ENCODE peak calls at places on chromosomes 1 and 21, in nine cellular contexts. B is small intestine; E is pancreas; V is heart left ventricle; K is SK-N-SH; W is cardiac muscle cell; Y is testis; S is heart right ventricle; L is CD8-positive, alpha-beta T cell. T is an unnamed sample. For H3K9me3, H3K36me3 and H3K4me1, the result is how much of the 10 kb centered on the place peaks cover.

GRCh38 chr1:9615316-9616063 is 26.8 kb downstream of the TMEM201 start:
- DNase-seq in B (peak), E (no peak), V (no peak), K (peak), W (peak), Y (peak), S (no peak), L (peak), T (no peak)

GRCh38 chr21:32132911-32133310 is 145.9 kb downstream of the MIS18A start:
- DNase-seq in B (no peak), E (no peak), V (no peak), K (no peak), W (no peak), Y (no peak), S (no peak), L (no peak), T (no peak)

GRCh38 chr1:211490821-211491415 is 1.0 kb downstream of the RD3 start:
- DNase-seq in B (no peak), E (no peak), V (no peak), K (no peak), W (no peak), Y (no peak), S (no peak), L (no peak), T (no peak)

GRCh38 chr1:182998482-182998881 is 24.7 kb upstream of the LAMC1 start:
- DNase-seq in B (no peak), E (no peak), V (no peak), K (no peak), W (no peak), Y (no peak), S (no peak), L (no peak), T (no peak)

GRCh38 chr1:218403300-218403699 is 58.2 kb downstream of the TGFB2 start:
- DNase-seq in B (no peak), E (no peak), V (no peak), K (no peak), W (no peak), Y (no peak), S (no peak), L (no peak), T (no peak)

GRCh38 chr21:35408401-35408800 is 359.3 kb upstream of the RUNX1 start:
- DNase-seq in B (peak), E (no peak), V (no peak), K (no peak), W (no peak), Y (no peak), S (no peak), L (no peak), T (no peak)

GRCh38 chr1:53405737-53406136 is 53.5 kb upstream of the DMRTB1 start:
- DNase-seq in B (no peak), E (no peak), V (no peak), K (no peak), W (no peak), Y (no peak), S (no peak), L (no peak), T (no peak)

GRCh38 chr1:30740952-30741894 is 16.4 kb downstream of the LAPTM5 start:
- DNase-seq in B (no peak), E (no peak), V (no peak), K (no peak), W (no peak), Y (no peak), S (no peak), L (no peak), T (no peak)

GRCh38 chr21:38925923-38926322 is 120.2 kb downstream of the ETS2 start:
- DNase-seq in B (peak), E (no peak), V (peak), K (no peak), W (peak), Y (peak), S (peak), L (no peak), T (no peak)

GRCh38 chr1:6048179-6048867 is 2.6 kb downstream of the KCNAB2 start:
- DNase-seq in B (no peak), E (no peak), V (no peak), K (peak), W (no peak), Y (no peak), S (no peak), L (no peak), T (no peak)

GRCh38 chr1:218743861-218744505 is 398.8 kb downstream of the TGFB2 start:
- DNase-seq in B (no peak), E (no peak), V (no peak), K (no peak), W (no peak), Y (no peak), S (no peak), L (no peak), T (no peak)

GRCh38 chr1:117046781-117047180 is 13.3 kb upstream of the TTF2 start:
- DNase-seq in B (no peak), E (no peak), V (no peak), K (no peak), W (no peak), Y (no peak), S (no peak), L (no peak), T (no peak)

GRCh38 chr21:23812485-23812884 is 1794.8 kb downstream of the MRPL39 start:
- DNase-seq in B (no peak), E (no peak), V (no peak), K (no peak), W (no peak), Y (no peak), S (no peak), L (no peak), T (no peak)
- H3K9me3 ChIP-seq in B (under half), E (under half), V (under half), K (under half), W (under half), Y (under half), S (under half), L (under half), T (under half)

GRCh38 chr1:236253119-236253518 is 28.6 kb downstream of the ERO1B start:
- DNase-seq in B (no peak), E (no peak), V (no peak), K (no peak), W (no peak), Y (no peak), S (no peak), L (no peak), T (no peak)
- H3K36me3 ChIP-seq in B (under half), E (under half), V (under half), K (under half), W (under half), Y (under half), S (under half), L (under half), T (under half)

GRCh38 chr1:19447550-19447949 is 37.8 kb downstream of the CAPZB start:
- DNase-seq in B (no peak), E (no peak), V (no peak), K (no peak), W (no peak), Y (no peak), S (no peak), L (no peak), T (peak)
- H3K4me1 ChIP-seq in B (under half), E (under half), V (under half), K (half or more), W (under half), Y (half or more), S (half or more), L (half or more), T (half or more)

GRCh38 chr1:248625166-248625565 is 9.7 kb downstream of the OR2T11 start:
- DNase-seq in B (no peak), E (no peak), V (no peak), K (no peak), W (no peak), Y (no peak), S (no peak), L (no peak), T (no peak)

GRCh38 chr1:248618119-248618518 is 16.8 kb downstream of the OR2T11 start:
- DNase-seq in B (no peak), E (no peak), V (no peak), K (no peak), W (no peak), Y (no peak), S (no peak), L (no peak), T (no peak)

GRCh38 chr1:248618878-248619277 is 16.0 kb downstream of the OR2T11 start:
- DNase-seq in B (peak), E (peak), V (no peak), K (peak), W (peak), Y (peak), S (no peak), L (peak), T (peak)

GRCh38 chr1:248625971-248626370 is 8.9 kb downstream of the OR2T11 start:
- DNase-seq in B (no peak), E (no peak), V (no peak), K (no peak), W (no peak), Y (no peak), S (no peak), L (no peak), T (no peak)

DNA sequence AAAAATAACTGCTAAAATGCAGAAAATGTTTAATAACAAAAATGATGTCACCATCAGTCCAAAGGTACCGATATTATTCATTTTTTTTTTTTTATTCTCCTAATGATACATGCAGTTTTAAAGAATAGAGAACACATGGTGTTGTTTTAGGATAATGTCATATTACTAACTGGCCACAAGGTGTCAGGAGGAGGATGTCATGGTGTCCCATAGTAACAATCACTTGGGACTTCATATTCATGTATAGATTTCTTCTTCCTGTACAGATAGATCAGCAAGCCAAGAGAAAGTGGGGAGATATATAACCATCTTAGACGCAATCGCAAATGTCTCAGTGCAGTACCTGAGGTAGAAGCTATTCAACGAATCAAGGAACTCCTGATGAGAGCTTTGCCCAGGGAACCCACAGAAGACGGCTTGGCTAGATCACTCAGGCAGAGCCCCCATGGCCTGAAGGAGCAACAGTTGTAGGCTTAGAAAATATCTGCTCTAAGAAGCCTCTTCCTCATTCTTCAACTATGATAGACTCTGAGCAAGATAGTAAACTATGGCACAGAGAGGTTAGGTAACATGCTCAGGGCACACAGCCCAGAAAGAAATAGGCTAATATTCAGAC is 12.3 kb downstream of the OR2T11 start:
- DNase-seq in B (peak), E (no peak), V (no peak), K (peak), W (peak), Y (no peak), S (no peak), L (no peak), T (no peak)
- H3K9me3 ChIP-seq in B (under half), E (under half), V (under half), K (under half), W (under half), Y (under half), S (under half), L (under half), T (under half)

DNA sequence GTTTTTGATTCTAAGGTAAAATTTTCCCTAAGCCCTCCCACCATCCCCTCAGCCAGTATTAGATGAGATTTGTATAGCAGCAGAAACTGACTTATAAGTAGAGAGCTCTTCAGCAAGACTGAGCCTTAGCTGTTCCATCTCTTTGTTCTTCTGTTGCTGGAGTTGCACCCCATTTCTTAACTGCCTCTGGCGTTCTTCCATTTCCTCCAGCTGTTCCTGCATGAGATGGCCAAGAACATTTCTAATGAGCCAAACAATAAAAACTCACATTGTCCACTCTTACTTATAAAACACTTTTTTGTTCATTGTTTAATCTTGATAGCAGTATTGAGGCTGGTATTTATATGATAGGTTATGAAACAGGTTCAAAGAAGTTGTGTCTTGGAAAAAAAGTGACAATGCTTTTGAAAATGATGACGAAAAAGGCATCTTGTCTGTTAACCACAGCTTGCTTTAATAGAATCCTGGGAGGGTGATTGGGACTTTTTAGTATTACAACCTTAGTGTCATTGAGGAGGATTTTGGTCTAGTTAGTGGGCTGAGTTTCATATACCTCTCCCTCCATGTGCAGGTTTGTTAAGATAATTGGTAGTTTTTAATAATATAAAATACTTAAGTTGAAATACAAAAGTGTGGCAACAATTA is 18.3 kb downstream of the SYNC start:
- DNase-seq in B (peak), E (no peak), V (peak), K (no peak), W (peak), Y (peak), S (peak), L (no peak), T (peak)
- H3K36me3 ChIP-seq in B (under half), E (under half), V (under half), K (half or more), W (under half), Y (under half), S (half or more), L (under half), T (under half)

GRCh38 chr1:118947790-118948189 is 40.4 kb downstream of the TBX15 start:
- DNase-seq in B (no peak), E (no peak), V (no peak), K (no peak), W (peak), Y (no peak), S (no peak), L (no peak), T (no peak)
- H3K4me1 ChIP-seq in B (under half), E (under half), V (under half), K (under half), W (under half), Y (under half), S (under half), L (under half), T (under half)

DNA sequence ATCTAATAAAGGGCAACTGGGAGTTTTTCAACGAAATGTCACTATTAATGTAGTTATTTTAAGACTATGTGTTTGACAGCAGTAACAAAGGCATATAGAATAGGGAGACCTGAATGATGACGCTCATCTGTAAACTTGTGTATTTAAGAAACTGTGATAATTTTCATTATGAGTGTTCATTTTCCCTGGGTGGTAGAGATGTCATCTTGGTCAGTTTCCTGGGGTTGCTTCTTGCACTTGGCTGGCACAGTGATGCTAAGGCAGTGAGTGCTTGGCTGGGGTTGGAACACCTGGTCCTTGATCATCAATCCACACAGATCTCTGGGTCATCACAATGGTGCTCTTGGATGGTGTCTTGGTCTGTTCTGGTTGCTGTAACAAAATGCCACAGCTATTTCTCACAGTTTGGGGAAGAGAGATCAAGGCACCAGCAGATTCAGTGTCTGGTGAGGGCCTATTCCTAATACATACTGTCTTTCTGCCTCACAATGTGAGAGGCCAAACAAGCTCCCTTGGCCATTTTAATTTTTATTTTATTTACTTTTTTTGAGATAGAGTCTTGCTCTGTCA is 7.9 kb upstream of the SMYD2 start:
- DNase-seq in B (no peak), E (no peak), V (no peak), K (no peak), W (no peak), Y (no peak), S (no peak), L (no peak), T (no peak)
- H3K9me3 ChIP-seq in B (under half), E (under half), V (under half), K (under half), W (under half), Y (under half), S (under half), L (under half), T (under half)

DNA sequence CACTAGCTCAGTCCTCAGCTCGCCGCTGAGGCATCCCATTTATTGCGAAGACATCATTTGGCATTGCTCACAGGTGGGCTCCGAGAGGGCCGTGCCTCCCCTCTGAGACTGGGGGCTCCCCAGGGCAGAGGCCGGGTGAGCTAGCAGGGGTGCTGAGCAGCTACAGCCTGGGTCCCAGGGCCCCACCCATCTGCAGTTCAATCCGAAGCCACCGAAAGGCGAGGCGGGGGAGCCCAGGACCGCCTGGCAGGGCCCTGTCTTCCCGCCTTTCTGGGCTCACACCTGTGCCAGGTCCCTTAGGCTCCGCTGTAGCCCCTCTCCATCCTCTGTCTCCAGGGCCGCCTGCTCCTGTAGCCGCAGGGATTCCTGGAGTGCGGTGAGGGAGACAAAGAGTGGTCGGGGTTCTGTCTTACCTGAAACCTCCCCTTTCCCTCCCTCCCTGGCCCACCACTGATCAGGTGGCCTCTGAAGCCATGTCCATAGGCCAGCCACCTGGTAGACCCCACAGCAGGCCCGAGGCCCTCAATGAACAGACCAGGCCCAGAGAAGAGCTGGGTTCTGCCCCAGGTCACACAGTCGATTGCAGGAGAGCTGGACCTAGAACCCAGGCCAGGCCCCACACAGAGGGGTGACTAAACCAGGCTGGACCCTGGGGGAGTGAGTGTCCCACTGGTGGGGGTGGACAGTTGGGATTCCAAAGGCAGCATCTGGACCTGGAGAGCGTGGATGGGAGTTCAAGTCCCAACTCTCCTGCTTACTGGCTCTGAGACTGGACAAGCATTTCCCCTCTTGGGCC is 18.1 kb upstream of the NBPF1 start:
- DNase-seq in B (no peak), E (no peak), V (no peak), K (peak), W (no peak), Y (no peak), S (no peak), L (no peak), T (peak)
- H3K36me3 ChIP-seq in B (under half), E (under half), V (half or more), K (under half), W (half or more), Y (under half), S (half or more), L (half or more), T (under half)

T was measured in upper lobe of left lung.